ENCODE peak calls at places on chromosomes 5 and 9, in seven cellular contexts. P, N, T, V, Z, H and B are unnamed samples.

GRCh38 chr5:67344870-67345269 is 148.3 kb upstream of the CD180 start:
- DNase-seq in P (no peak), N (no peak), T (no peak), V (no peak), Z (no peak), H (no peak), B (no peak)

GRCh38 chr9:3708751-3709150 is 182.9 kb upstream of the RFX3 start:
- DNase-seq in P (no peak), N (peak), T (no peak), V (peak), Z (peak), H (peak), B (no peak)

GRCh38 chr9:108386859-108387384 is 468.9 kb downstream of the ACTL7B start:
- DNase-seq in P (no peak), N (no peak), T (no peak), V (peak), Z (no peak), H (peak), B (no peak)

GRCh38 chr9:85876628-85877027 is 64.3 kb upstream of the NAA35 start:
- DNase-seq in P (no peak), N (no peak), T (no peak), V (no peak), Z (no peak), H (no peak), B (no peak)

GRCh38 chr5:2779459-2779858 is 28.0 kb upstream of the IRX2 start:
- DNase-seq in P (no peak), N (no peak), T (no peak), V (no peak), Z (no peak), H (no peak), B (no peak)

GRCh38 chr5:140358738-140359310 is 1.2 kb upstream of the SLC4A9 start:
- DNase-seq in P (peak), N (peak), T (peak), V (peak), Z (no peak), H (peak), B (no peak)

GRCh38 chr5:81630721-81631120 is 120.2 kb downstream of the SSBP2 start:
- DNase-seq in P (no peak), N (no peak), T (no peak), V (no peak), Z (no peak), H (no peak), B (no peak)

GRCh38 chr9:136017813-136018190 is 56.6 kb upstream of the UBAC1 start:
- DNase-seq in P (no peak), N (no peak), T (no peak), V (no peak), Z (no peak), H (no peak), B (no peak)

GRCh38 chr9:90188656-90189055 is 454.0 kb downstream of the DIRAS2 start:
- DNase-seq in P (no peak), N (no peak), T (no peak), V (no peak), Z (no peak), H (no peak), B (no peak)

GRCh38 chr9:79524266-79524665 is 47.5 kb upstream of the TLE4 start:
- DNase-seq in P (no peak), N (no peak), T (no peak), V (peak), Z (no peak), H (peak), B (no peak)

GRCh38 chr9:77316058-77316457 is 138.7 kb downstream of the VPS13A start:
- DNase-seq in P (no peak), N (no peak), T (no peak), V (no peak), Z (no peak), H (no peak), B (no peak)

GRCh38 chr5:62268239-62268638 is 37.8 kb upstream of the KIF2A start:
- DNase-seq in P (peak), N (peak), T (no peak), V (peak), Z (peak), H (no peak), B (peak)

GRCh38 chr5:91311697-91312501 is 71.2 kb downstream of the ARRDC3 start:
- DNase-seq in P (peak), N (peak), T (peak), V (peak), Z (peak), H (peak), B (peak)

GRCh38 chr5:128539038-128539429 is 989 bp upstream of the FBN2 start:
- DNase-seq in P (no peak), N (no peak), T (no peak), V (peak), Z (no peak), H (no peak), B (no peak)

GRCh38 chr9:134823623-134824022 is 57.0 kb upstream of the FCN2 start:
- DNase-seq in P (no peak), N (no peak), T (no peak), V (no peak), Z (no peak), H (no peak), B (no peak)

GRCh38 chr5:75044406-75044805 is 8.0 kb downstream of the GCNT4 start:
- DNase-seq in P (no peak), N (no peak), T (no peak), V (peak), Z (peak), H (no peak), B (no peak)
- H3K4me3 ChIP-seq in P (no peak), N (no peak), T (no peak), V (no peak), Z (no peak), H (no peak), B (no peak)

DNA sequence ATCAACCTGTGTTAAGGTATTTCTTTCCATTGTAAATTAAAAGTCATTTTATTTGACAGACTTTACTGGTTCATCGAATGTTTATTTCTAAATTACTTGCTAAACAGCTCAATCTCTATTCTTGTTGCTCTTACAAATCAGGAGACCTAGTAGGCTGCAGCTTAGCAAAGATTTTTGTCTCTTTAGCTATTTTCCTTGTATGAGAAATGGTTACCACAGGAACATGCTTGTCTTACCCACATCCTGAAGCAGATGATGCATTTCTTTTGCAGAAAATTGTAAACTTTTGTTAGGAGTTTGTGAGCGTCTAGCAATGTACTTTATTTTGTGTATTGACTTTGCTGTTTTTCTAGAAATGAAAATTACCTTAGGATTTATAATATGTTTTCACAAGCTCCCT is 53.9 kb downstream of the SPEF2 start:
- DNase-seq in P (no peak), N (no peak), T (no peak), V (peak), Z (no peak), H (no peak), B (no peak)
- H3K4me2 ChIP-seq in P (no peak), N (no peak), T (no peak), V (no peak), Z (no peak), H (no peak), B (no peak)

DNA sequence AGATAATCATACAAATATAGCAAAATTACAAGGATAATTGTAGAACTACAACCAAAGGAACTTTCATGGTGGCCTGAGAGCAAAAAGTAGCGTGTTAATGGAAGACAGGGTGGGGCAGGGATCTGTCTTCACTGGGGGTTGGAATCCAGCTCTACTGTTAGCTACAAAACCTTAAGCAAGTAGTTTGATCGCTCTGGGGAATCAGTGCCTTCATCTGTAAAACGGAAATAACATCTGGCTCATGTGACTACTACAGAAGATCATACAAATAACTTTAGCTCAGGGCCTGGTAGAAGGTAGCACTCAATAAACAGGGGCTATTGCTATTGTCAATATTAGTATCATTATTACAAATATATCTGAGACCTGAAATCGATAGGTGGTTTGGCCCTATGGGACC is 40.4 kb downstream of the ZNF608 start:
- DNase-seq in P (no peak), N (no peak), T (no peak), V (no peak), Z (no peak), H (no peak), B (no peak)
- H3K4me3 ChIP-seq in P (no peak), N (no peak), T (no peak), V (no peak), Z (peak), H (no peak), B (no peak)

GRCh38 chr5:143064207-143064606 is 294.0 kb downstream of the ARHGAP26 start:
- DNase-seq in P (no peak), N (no peak), T (no peak), V (peak), Z (no peak), H (peak), B (peak)

GRCh38 chr5:143063175-143063970 is 293.2 kb downstream of the ARHGAP26 start:
- DNase-seq in P (no peak), N (no peak), T (no peak), V (peak), Z (no peak), H (peak), B (no peak)

GRCh38 chr5:143065996-143066522 is 295.9 kb downstream of the ARHGAP26 start:
- DNase-seq in P (no peak), N (no peak), T (no peak), V (no peak), Z (no peak), H (no peak), B (no peak)

GRCh38 chr5:143065185-143065584 is 295.0 kb downstream of the ARHGAP26 start:
- DNase-seq in P (no peak), N (no peak), T (no peak), V (peak), Z (no peak), H (peak), B (no peak)

GRCh38 chr5:143064661-143065060 is 294.5 kb downstream of the ARHGAP26 start:
- DNase-seq in P (no peak), N (no peak), T (no peak), V (no peak), Z (no peak), H (no peak), B (no peak)
- H3K4me2 ChIP-seq in P (no peak), N (no peak), T (no peak), V (peak), Z (no peak), H (peak), B (peak)

GRCh38 chr9:124505901-124506346 is 1.3 kb downstream of the NR5A1 start:
- DNase-seq in P (no peak), N (no peak), T (no peak), V (no peak), Z (no peak), H (no peak), B (no peak)

GRCh38 chr9:124505006-124505900 is 1.9 kb downstream of the NR5A1 start:
- DNase-seq in P (no peak), N (no peak), T (peak), V (no peak), Z (no peak), H (no peak), B (no peak)

GRCh38 chr9:124506433-124506832 is 766 bp downstream of the NR5A1 start:
- DNase-seq in P (no peak), N (no peak), T (no peak), V (no peak), Z (no peak), H (no peak), B (no peak)

GRCh38 chr9:124507880-124508432 is 757 bp upstream of the NR5A1 start:
- DNase-seq in P (no peak), N (no peak), T (no peak), V (no peak), Z (no peak), H (no peak), B (no peak)

DNA sequence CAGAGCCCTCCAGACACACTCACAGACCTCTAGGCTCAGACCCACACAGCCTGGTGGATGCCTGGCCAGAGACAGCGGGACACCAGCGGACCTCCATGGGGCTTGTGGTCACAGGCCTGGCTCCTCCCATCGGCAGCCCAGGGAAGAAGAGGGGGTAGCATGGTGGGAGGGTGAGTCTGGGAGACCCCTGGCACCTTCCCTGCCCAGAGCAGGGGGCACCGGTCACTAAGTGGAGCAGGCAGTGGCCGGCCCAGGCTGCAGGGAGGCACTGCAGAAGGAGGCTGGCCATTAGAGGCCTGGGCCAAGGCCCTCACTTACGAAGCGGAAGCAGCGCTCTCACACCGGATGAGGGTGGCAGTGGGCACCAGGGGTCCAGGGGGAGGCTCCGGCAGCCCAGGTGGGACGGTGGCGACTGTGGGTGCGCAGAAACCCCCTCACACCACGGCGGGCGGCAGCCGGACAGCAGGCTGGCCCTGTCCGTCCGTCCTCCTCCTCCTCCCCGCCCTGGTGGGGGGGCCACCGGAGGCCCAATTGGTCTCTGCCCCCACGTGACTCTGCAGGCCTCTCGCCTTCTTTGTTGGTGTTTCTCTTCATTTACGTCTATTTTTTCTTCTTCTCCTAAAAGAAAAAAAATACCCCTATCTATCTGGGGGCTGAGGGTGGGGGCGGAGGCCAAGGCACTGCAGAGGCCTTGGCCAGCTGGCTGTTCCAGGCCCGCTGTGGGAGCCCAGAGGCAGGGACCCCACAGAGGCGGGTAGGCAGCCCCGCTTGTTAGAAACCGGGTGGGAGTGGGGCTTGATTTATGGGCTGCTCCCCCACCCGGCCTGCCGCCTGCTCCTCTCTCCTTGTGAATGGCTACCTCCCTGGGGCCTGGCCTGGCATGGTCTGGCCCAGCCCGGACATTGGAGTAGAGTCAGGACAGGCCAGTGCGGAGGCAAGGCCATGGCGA is at the start of gene NR5A1:
- DNase-seq in P (peak), N (no peak), T (no peak), V (no peak), Z (no peak), H (no peak), B (no peak)
- H3K4me3 ChIP-seq in P (peak), N (no peak), T (no peak), V (no peak), Z (no peak), H (no peak), B (no peak)

GRCh38 chr9:114180701-114181582 is 25.6 kb downstream of the COL27A1 start:
- DNase-seq in P (no peak), N (no peak), T (peak), V (peak), Z (no peak), H (peak), B (no peak)
- H3K4me2 ChIP-seq in P (no peak), N (no peak), T (no peak), V (peak), Z (no peak), H (peak), B (no peak)

DNA sequence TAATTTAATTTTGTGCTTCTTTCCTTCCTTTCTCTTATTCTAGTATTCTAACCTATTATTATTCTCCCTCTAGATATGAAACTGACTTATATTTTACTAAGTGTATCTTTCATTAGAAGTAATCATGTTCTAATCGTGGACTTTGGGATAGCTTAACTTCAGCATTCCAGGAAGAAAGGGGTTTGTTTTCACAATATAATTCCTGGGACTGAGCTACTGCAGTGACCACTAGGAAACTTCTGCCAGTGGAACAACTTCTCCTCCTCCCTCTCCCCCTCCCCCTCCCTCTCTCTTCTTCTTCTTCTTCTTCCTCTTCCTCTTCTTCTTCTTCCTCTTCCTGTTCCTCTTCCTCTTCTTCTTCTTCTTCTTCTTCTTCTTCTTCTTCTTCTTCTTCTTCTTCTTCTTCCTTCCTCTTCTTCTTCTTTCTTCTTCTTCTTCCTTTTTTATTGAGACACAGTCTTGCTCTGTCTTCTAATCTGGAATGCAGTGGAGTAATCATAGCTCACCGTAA is 127.9 kb downstream of the NNT start:
- DNase-seq in P (no peak), N (no peak), T (no peak), V (no peak), Z (no peak), H (no peak), B (no peak)
- H3K4me3 ChIP-seq in P (no peak), N (no peak), T (no peak), V (no peak), Z (no peak), H (no peak), B (no peak)

GRCh38 chr5:169304175-169304574 is 3.2 kb upstream of the SLIT3 start:
- DNase-seq in P (no peak), N (no peak), T (no peak), V (no peak), Z (no peak), H (no peak), B (no peak)
- H3K4me2 ChIP-seq in P (no peak), N (no peak), T (no peak), V (no peak), Z (no peak), H (no peak), B (no peak)

DNA sequence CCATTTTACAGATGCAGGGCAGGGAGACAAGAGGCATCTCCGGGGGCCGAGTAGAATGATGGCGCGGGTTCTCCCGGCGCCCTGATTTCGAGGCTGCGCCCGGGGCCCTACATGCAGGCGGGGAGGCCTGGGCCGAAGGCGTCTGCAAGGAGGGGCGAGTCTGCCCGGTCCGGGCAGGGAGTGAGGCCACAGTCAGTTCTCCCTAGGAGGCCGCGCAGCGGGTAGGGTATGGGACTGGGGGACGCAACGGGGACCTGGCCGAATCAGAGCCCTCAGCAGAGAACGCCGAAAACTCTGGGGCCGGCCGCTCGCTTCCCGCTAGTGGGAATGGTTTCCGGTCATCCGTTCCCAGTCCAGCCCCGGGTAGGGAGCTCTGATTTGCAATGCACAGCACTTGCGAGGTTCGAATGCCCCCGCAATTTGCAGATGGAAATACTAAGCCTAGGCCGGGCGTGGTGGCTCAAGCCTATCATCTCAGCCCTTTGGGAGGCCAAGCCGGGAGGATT is 6.4 kb downstream of the TLX3 start:
- DNase-seq in P (no peak), N (no peak), T (peak), V (no peak), Z (no peak), H (no peak), B (no peak)
- H3K4me3 ChIP-seq in P (no peak), N (no peak), T (no peak), V (no peak), Z (no peak), H (no peak), B (no peak)

GRCh38 chr5:75358117-75358516 is 21.1 kb downstream of the HMGCR start:
- DNase-seq in P (no peak), N (no peak), T (no peak), V (peak), Z (no peak), H (no peak), B (no peak)
- H3K4me2 ChIP-seq in P (no peak), N (no peak), T (no peak), V (no peak), Z (no peak), H (no peak), B (no peak)